ENCODE peak calls at places on chromosomes 13 and 19, in ten cellular contexts. M is CD8-positive, alpha-beta memory T cell; Z is tibial artery; N is heart left ventricle; A is posterior cingulate gyrus; I is ELF-1; W is hepatic stellate cell; T is HAP-1; S is RPMI7951; E is fibroblast of mammary gland. H is an unnamed sample.

GRCh38 chr19:45254044-45254531 is 3.0 kb downstream of the MARK4 start:
- DNase-seq in M (no peak), Z (no peak), N (no peak), A (no peak), I (no peak), W (no peak), T (no peak), S (no peak), E (no peak), H (no peak)

GRCh38 chr13:48818495-48818961 is 157.2 kb upstream of the FNDC3A start:
- DNase-seq in M (no peak), Z (no peak), N (no peak), A (no peak), I (peak), W (peak), T (no peak), S (peak), E (peak), H (no peak)

GRCh38 chr19:30887042-30887441 is 462.2 kb downstream of the TSHZ3 start:
- DNase-seq in M (no peak), Z (no peak), N (no peak), A (no peak), I (no peak), W (no peak), T (no peak), S (no peak), E (no peak), H (no peak)

GRCh38 chr13:111370570-111371150 is 50.2 kb downstream of the TEX29 start:
- DNase-seq in M (no peak), Z (no peak), N (no peak), A (no peak), I (no peak), W (no peak), T (no peak), S (no peak), E (no peak), H (no peak)

GRCh38 chr19:3265432-3265831 is 41.0 kb downstream of the CELF5 start:
- DNase-seq in M (no peak), Z (no peak), N (no peak), A (no peak), I (no peak), W (no peak), T (no peak), S (no peak), E (no peak), H (no peak)

GRCh38 chr19:2770055-2771013 is 12.7 kb downstream of the SGTA start:
- DNase-seq in M (no peak), Z (no peak), N (peak), A (no peak), I (no peak), W (peak), T (no peak), S (no peak), E (peak), H (no peak)

GRCh38 chr13:107964356-107964755 is 251.0 kb downstream of the LIG4 start:
- DNase-seq in M (no peak), Z (no peak), N (no peak), A (no peak), I (no peak), W (no peak), T (no peak), S (no peak), E (no peak), H (no peak)

GRCh38 chr19:41264581-41265375 is 606 bp downstream of the HNRNPUL1 start:
- DNase-seq in M (peak), Z (peak), N (peak), A (no peak), I (peak), W (peak), T (peak), S (peak), E (peak), H (no peak)

GRCh38 chr19:49690656-49691242 is at the start of gene CPT1C:
- DNase-seq in M (peak), Z (peak), N (peak), A (peak), I (peak), W (peak), T (no peak), S (peak), E (peak), H (peak)

GRCh38 chr19:46202872-46203860 is 26.4 kb upstream of the IGFL1 start:
- DNase-seq in M (no peak), Z (no peak), N (no peak), A (no peak), I (peak), W (no peak), T (no peak), S (peak), E (no peak), H (no peak)

GRCh38 chr19:34228762-34229161 is 25.6 kb upstream of the GARRE1 start:
- DNase-seq in M (no peak), Z (no peak), N (no peak), A (no peak), I (no peak), W (no peak), T (no peak), S (no peak), E (no peak), H (no peak)

GRCh38 chr13:45623516-45624090 is 8.1 kb upstream of the ERICH6B start:
- DNase-seq in M (no peak), Z (no peak), N (no peak), A (no peak), I (no peak), W (no peak), T (peak), S (no peak), E (peak), H (no peak)

GRCh38 chr19:51702754-51703654 is 9.9 kb downstream of the SPACA6 start:
- DNase-seq in M (peak), Z (no peak), N (no peak), A (peak), I (peak), W (no peak), T (no peak), S (no peak), E (no peak), H (no peak)

GRCh38 chr19:51195616-51196015 is 29.3 kb upstream of the CD33 start:
- DNase-seq in M (no peak), Z (no peak), N (no peak), A (no peak), I (no peak), W (no peak), T (no peak), S (no peak), E (no peak), H (no peak)